ENCODE peak calls at places on chromosomes 11 and 22, in seven cellular contexts. One of them, this sample, is unnamed.

GRCh38 chr11:61948505-61948904 is 1.6 kb upstream of the BEST1 start:
- DNase-seq in GM03348: no peak
- DNase-seq in fibroblast of the aortic adventitia: no peak
- DNase-seq in effector memory CD8-positive, alpha-beta T cell: no peak
- DNase-seq in dorsolateral prefrontal cortex: no peak
- DNase-seq in ovary: peak
- DNase-seq in NB4: no peak
- DNase-seq in this sample: no peak

GRCh38 chr11:20024172-20024935 is 135.9 kb downstream of the DBX1 start:
- DNase-seq in ovary: no peak
- DNase-seq in dorsolateral prefrontal cortex: no peak
- DNase-seq in fibroblast of the aortic adventitia: no peak
- DNase-seq in effector memory CD8-positive, alpha-beta T cell: no peak
- DNase-seq in NB4: no peak
- DNase-seq in GM03348: no peak
- DNase-seq in this sample: no peak

GRCh38 chr11:105647780-105648179 is 37.9 kb downstream of the GRIA4 start:
- DNase-seq in GM03348: no peak
- DNase-seq in fibroblast of the aortic adventitia: no peak
- DNase-seq in dorsolateral prefrontal cortex: no peak
- DNase-seq in NB4: no peak
- DNase-seq in ovary: no peak
- DNase-seq in effector memory CD8-positive, alpha-beta T cell: no peak
- DNase-seq in this sample: no peak

GRCh38 chr11:131616456-131616855 is 246.0 kb downstream of the NTM start:
- DNase-seq in dorsolateral prefrontal cortex: no peak
- DNase-seq in effector memory CD8-positive, alpha-beta T cell: no peak
- DNase-seq in fibroblast of the aortic adventitia: no peak
- DNase-seq in ovary: peak
- DNase-seq in NB4: peak
- DNase-seq in GM03348: no peak
- DNase-seq in this sample: no peak

GRCh38 chr11:68413591-68413999 is 47.0 kb upstream of the PPP6R3 start:
- DNase-seq in fibroblast of the aortic adventitia: no peak
- DNase-seq in GM03348: no peak
- DNase-seq in dorsolateral prefrontal cortex: no peak
- DNase-seq in effector memory CD8-positive, alpha-beta T cell: no peak
- DNase-seq in ovary: no peak
- DNase-seq in NB4: no peak
- DNase-seq in this sample: no peak

GRCh38 chr22:24937114-24937513 is 9.4 kb downstream of the LHFPL7 start:
- DNase-seq in NB4: peak
- DNase-seq in GM03348: peak
- DNase-seq in ovary: no peak
- DNase-seq in dorsolateral prefrontal cortex: no peak
- DNase-seq in effector memory CD8-positive, alpha-beta T cell: no peak
- DNase-seq in fibroblast of the aortic adventitia: peak
- DNase-seq in this sample: no peak

GRCh38 chr22:42651134-42651533 is 1.9 kb upstream of the CYB5R3 start:
- DNase-seq in NB4: no peak
- DNase-seq in ovary: no peak
- DNase-seq in fibroblast of the aortic adventitia: no peak
- DNase-seq in dorsolateral prefrontal cortex: no peak
- DNase-seq in GM03348: no peak
- DNase-seq in effector memory CD8-positive, alpha-beta T cell: no peak
- DNase-seq in this sample: no peak

GRCh38 chr11:113881856-113882255 is 6.5 kb upstream of the USP28 start:
- DNase-seq in effector memory CD8-positive, alpha-beta T cell: no peak
- DNase-seq in dorsolateral prefrontal cortex: no peak
- DNase-seq in NB4: no peak
- DNase-seq in GM03348: no peak
- DNase-seq in ovary: no peak
- DNase-seq in fibroblast of the aortic adventitia: no peak
- DNase-seq in this sample: no peak

GRCh38 chr22:45069925-45070324 is 60.1 kb upstream of the PHF21B start:
- DNase-seq in NB4: no peak
- DNase-seq in effector memory CD8-positive, alpha-beta T cell: no peak
- DNase-seq in GM03348: no peak
- DNase-seq in fibroblast of the aortic adventitia: no peak
- DNase-seq in ovary: no peak
- DNase-seq in dorsolateral prefrontal cortex: no peak
- DNase-seq in this sample: no peak